ENCODE peak calls at places on chromosomes 12 and 14, in eight cellular contexts. One of them, this sample, is unnamed.

GRCh38 chr12:27226319-27226984 is 17.6 kb upstream of the STK38L start:
- DNase-seq in right lobe of liver: no peak
- DNase-seq in heart left ventricle: no peak
- DNase-seq in ovary: no peak
- DNase-seq in adrenal gland: no peak
- DNase-seq in IMR-90: no peak
- DNase-seq in transverse colon: no peak
- DNase-seq in esophagus squamous epithelium: no peak
- DNase-seq in this sample: no peak

GRCh38 chr12:62799126-62799736 is 135.7 kb downstream of the PPM1H start:
- DNase-seq in ovary: peak; percentile 64
- DNase-seq in transverse colon: peak; percentile 42
- DNase-seq in IMR-90: peak; percentile 72
- DNase-seq in heart left ventricle: no peak
- DNase-seq in esophagus squamous epithelium: no peak
- DNase-seq in right lobe of liver: no peak
- DNase-seq in adrenal gland: peak; percentile 73
- DNase-seq in this sample: no peak

GRCh38 chr14:96538663-96539317 is 36.6 kb downstream of the PAPOLA start:
- DNase-seq in transverse colon: no peak
- DNase-seq in ovary: no peak
- DNase-seq in heart left ventricle: no peak
- DNase-seq in IMR-90: peak; percentile 14
- DNase-seq in right lobe of liver: no peak
- DNase-seq in adrenal gland: no peak
- DNase-seq in esophagus squamous epithelium: no peak
- DNase-seq in this sample: no peak

GRCh38 chr12:29537292-29537691 is 39.8 kb upstream of the OVCH1 start:
- DNase-seq in heart left ventricle: no peak
- DNase-seq in IMR-90: peak; percentile 85
- DNase-seq in right lobe of liver: no peak
- DNase-seq in ovary: no peak
- DNase-seq in transverse colon: no peak
- DNase-seq in adrenal gland: no peak
- DNase-seq in esophagus squamous epithelium: no peak
- DNase-seq in this sample: no peak

GRCh38 chr12:58420496-58420895 is 479.1 kb downstream of the ATP23 start:
- DNase-seq in IMR-90: no peak
- DNase-seq in right lobe of liver: no peak
- DNase-seq in heart left ventricle: no peak
- DNase-seq in ovary: no peak
- DNase-seq in adrenal gland: no peak
- DNase-seq in transverse colon: no peak
- DNase-seq in esophagus squamous epithelium: no peak
- DNase-seq in this sample: no peak

GRCh38 chr12:76698316-76698715 is 65.6 kb upstream of the ZDHHC17 start:
- DNase-seq in esophagus squamous epithelium: no peak
- DNase-seq in ovary: no peak
- DNase-seq in IMR-90: peak; percentile 62
- DNase-seq in right lobe of liver: no peak
- DNase-seq in heart left ventricle: no peak
- DNase-seq in adrenal gland: no peak
- DNase-seq in transverse colon: no peak
- DNase-seq in this sample: no peak

GRCh38 chr12:48814313-48815280 is 3.7 kb upstream of the CACNB3 start:
- DNase-seq in right lobe of liver: peak; percentile 85
- DNase-seq in IMR-90: peak; percentile 75
- DNase-seq in heart left ventricle: peak; percentile 94
- DNase-seq in esophagus squamous epithelium: no peak
- DNase-seq in ovary: peak; percentile 91
- DNase-seq in transverse colon: peak; percentile 93
- DNase-seq in adrenal gland: peak; percentile 85
- DNase-seq in this sample: peak; percentile 94

GRCh38 chr14:61749264-61749663 is 13.0 kb upstream of the SNAPC1 start:
- DNase-seq in heart left ventricle: no peak
- DNase-seq in adrenal gland: no peak
- DNase-seq in transverse colon: no peak
- DNase-seq in IMR-90: peak; percentile 37
- DNase-seq in right lobe of liver: no peak
- DNase-seq in esophagus squamous epithelium: no peak
- DNase-seq in ovary: no peak
- DNase-seq in this sample: no peak

GRCh38 chr14:102731871-102732800 is 45.1 kb upstream of the TRAF3 start:
- DNase-seq in transverse colon: no peak
- DNase-seq in heart left ventricle: no peak
- DNase-seq in ovary: no peak
- DNase-seq in esophagus squamous epithelium: no peak
- DNase-seq in IMR-90: no peak
- DNase-seq in right lobe of liver: no peak
- DNase-seq in adrenal gland: no peak
- DNase-seq in this sample: no peak

DNA sequence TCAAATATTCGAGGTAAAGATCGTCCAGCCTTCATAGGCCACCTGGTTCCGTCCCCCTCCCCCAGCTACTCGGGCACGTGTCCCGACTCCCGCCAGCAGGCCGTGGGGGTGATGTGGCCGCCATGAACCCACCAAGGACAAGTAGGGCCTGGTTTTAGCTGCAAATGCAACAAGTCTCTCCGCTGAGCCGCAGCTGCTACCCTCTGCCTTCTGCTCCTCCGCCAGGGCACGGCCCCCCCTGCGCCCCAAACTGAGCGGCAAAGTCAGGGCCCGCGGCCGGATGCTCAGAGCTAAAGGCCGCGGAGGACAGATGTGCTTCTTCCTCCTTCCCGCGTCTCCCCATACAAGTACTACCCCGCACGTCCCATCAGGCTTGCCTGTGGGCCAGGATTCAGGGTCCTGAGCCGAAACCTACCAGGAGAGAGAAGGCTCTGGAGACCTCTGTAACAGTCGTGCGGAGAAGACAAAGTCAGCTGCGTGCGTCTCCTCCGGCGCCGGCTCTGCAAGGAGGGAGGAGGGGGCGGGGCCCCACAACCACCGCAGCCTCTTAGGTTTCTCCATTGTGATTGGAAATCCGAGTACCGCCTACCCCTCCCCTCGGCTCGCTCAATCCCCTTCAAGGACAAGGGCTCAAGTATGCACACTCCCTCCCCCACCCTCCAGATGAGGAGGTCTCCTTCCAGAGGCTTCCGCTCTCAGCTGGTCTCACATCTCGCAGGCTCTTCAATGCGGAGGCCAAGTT is at the start of gene LDHB:
- DNase-seq in right lobe of liver: peak; percentile 82
- DNase-seq in transverse colon: peak; percentile 95
- DNase-seq in ovary: peak; percentile 97
- DNase-seq in heart left ventricle: peak; percentile 96
- DNase-seq in esophagus squamous epithelium: peak; percentile 60
- DNase-seq in adrenal gland: peak; percentile 95
- DNase-seq in IMR-90: peak; percentile 96
- DNase-seq in this sample: peak; percentile 99
- TF ChIP-seq POLR2A in right lobe of liver: peak; percentile 63
- TF ChIP-seq POLR2A in transverse colon: peak; percentile 90
- TF ChIP-seq POLR2A in ovary: peak; percentile 85
- TF ChIP-seq POLR2A in heart left ventricle: peak; percentile 96
- TF ChIP-seq POLR2A in esophagus squamous epithelium: no peak
- TF ChIP-seq POLR2A in adrenal gland: peak; percentile 83
- TF ChIP-seq POLR2A in IMR-90: peak; percentile 84
- TF ChIP-seq POLR2A in this sample: peak; percentile 98

DNA sequence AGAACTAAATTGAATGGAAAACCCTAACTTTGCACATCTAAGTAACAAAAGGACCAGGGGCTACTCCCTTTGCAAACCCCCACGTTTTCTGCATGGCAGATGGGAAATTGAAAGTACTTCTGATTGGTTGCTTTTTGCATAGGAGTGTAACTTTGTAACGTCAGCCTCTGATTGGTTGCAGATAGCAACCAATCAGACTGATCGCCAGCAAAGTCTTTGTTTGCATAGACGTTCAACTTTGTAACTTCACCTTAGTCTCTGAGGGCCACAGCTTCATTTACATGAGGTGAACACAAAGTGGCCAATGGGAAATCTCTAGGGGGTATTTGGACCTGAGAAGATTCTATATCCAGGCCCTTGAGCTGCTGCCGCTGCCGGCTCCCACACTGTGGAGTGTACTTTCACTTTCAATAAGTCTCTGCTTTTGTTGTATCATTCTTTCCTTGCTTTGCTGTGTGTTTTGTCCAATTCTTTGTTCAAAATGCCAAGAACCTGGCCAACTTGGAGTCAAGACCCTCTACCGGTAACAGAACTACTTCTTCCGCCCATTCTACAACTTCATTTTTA is 102.5 kb upstream of the PRICKLE1 start:
- DNase-seq in esophagus squamous epithelium: no peak
- DNase-seq in adrenal gland: peak; percentile 13
- DNase-seq in transverse colon: no peak
- DNase-seq in IMR-90: no peak
- DNase-seq in ovary: peak; percentile 28
- DNase-seq in right lobe of liver: no peak
- DNase-seq in heart left ventricle: no peak
- DNase-seq in this sample: no peak
- H3K4me3 ChIP-seq in esophagus squamous epithelium: peak overlapping the region; percentile 31
- H3K4me3 ChIP-seq in adrenal gland: peak overlapping the region; percentile 30
- H3K4me3 ChIP-seq in transverse colon: no peak overlapping the region
- H3K4me3 ChIP-seq in IMR-90: no peak overlapping the region
- H3K4me3 ChIP-seq in ovary: peak overlapping the region; percentile 39
- H3K4me3 ChIP-seq in right lobe of liver: peak overlapping the region; percentile 8
- H3K4me3 ChIP-seq in heart left ventricle: peak overlapping the region; percentile 52
- H3K4me3 ChIP-seq in this sample: peak overlapping the region; percentile 13

GRCh38 chr12:34016361-34016760 is 5.9 kb upstream of the ALG10 start:
- DNase-seq in adrenal gland: no peak
- DNase-seq in transverse colon: no peak
- DNase-seq in IMR-90: no peak
- DNase-seq in heart left ventricle: no peak
- DNase-seq in ovary: no peak
- DNase-seq in right lobe of liver: no peak
- DNase-seq in esophagus squamous epithelium: no peak
- DNase-seq in this sample: no peak

DNA sequence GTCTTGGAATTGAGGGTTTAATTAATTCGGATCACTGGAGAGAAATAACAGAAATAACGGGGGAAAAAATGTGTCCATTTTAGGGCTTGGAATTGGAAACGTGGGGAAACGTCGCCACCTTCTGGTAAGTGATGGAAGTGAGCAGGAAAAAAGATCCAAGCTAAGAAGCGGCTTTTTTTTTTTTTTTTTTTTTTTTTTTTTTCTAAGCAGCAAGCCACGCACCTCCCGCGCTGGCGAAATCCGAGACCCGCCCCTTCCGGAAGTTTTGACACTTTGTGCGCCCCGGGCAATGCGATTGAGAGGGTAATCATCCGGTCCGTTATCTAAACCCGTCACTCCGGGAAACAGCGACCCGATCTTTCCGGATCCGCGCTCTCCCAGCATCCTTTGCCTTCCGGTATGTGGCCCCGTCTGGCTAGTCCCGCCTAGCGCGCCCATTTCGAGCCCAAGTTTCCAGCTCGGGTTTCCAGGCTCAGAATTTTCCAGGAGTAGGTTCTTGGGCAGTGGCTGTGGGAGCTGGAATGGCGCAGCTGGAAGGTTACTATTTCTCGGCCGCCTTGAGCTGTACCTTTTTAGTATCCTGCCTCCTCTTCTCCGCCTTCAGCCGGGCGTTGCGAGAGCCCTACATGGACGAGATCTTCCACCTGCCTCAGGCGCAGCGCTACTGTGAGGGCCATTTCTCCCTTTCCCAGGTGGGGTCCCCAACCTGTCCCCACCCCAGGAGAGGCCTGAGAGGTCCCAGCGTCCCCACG is at the start of gene ALG10:
- DNase-seq in transverse colon: peak; percentile 97
- DNase-seq in IMR-90: peak; percentile 97
- DNase-seq in right lobe of liver: peak; percentile 95
- DNase-seq in heart left ventricle: peak; percentile 97
- DNase-seq in ovary: peak; percentile 96
- DNase-seq in esophagus squamous epithelium: peak; percentile 84
- DNase-seq in adrenal gland: peak; percentile 98
- DNase-seq in this sample: peak; percentile 98
- TF ChIP-seq POLR2A in transverse colon: peak; percentile 32
- TF ChIP-seq POLR2A in IMR-90: peak; percentile 42
- TF ChIP-seq POLR2A in right lobe of liver: peak; percentile 39
- TF ChIP-seq POLR2A in heart left ventricle: peak; percentile 24
- TF ChIP-seq POLR2A in ovary: peak; percentile 19
- TF ChIP-seq POLR2A in esophagus squamous epithelium: no peak
- TF ChIP-seq POLR2A in adrenal gland: no peak
- TF ChIP-seq POLR2A in this sample: no peak

GRCh38 chr12:69492739-69493138 is 22.6 kb downstream of the FRS2 start:
- DNase-seq in heart left ventricle: no peak
- DNase-seq in right lobe of liver: no peak
- DNase-seq in esophagus squamous epithelium: no peak
- DNase-seq in ovary: no peak
- DNase-seq in IMR-90: no peak
- DNase-seq in transverse colon: no peak
- DNase-seq in adrenal gland: no peak
- DNase-seq in this sample: no peak
- H3K4me3 ChIP-seq in heart left ventricle: no peak overlapping the region
- H3K4me3 ChIP-seq in right lobe of liver: no peak overlapping the region
- H3K4me3 ChIP-seq in esophagus squamous epithelium: no peak overlapping the region
- H3K4me3 ChIP-seq in ovary: no peak overlapping the region
- H3K4me3 ChIP-seq in IMR-90: no peak overlapping the region
- H3K4me3 ChIP-seq in transverse colon: no peak overlapping the region
- H3K4me3 ChIP-seq in adrenal gland: no peak overlapping the region
- H3K4me3 ChIP-seq in this sample: no peak overlapping the region

GRCh38 chr12:108516511-108517275 is 1.6 kb downstream of the FICD start:
- DNase-seq in heart left ventricle: no peak
- DNase-seq in adrenal gland: no peak
- DNase-seq in esophagus squamous epithelium: no peak
- DNase-seq in ovary: no peak
- DNase-seq in transverse colon: no peak
- DNase-seq in IMR-90: no peak
- DNase-seq in right lobe of liver: no peak
- DNase-seq in this sample: no peak

GRCh38 chr12:108514468-108514972 is 557 bp upstream of the FICD start:
- DNase-seq in adrenal gland: no peak
- DNase-seq in esophagus squamous epithelium: no peak
- DNase-seq in heart left ventricle: no peak
- DNase-seq in IMR-90: no peak
- DNase-seq in ovary: no peak
- DNase-seq in right lobe of liver: no peak
- DNase-seq in transverse colon: no peak
- DNase-seq in this sample: no peak

GRCh38 chr12:108514973-108515814 is at the start of gene FICD:
- DNase-seq in IMR-90: peak; percentile 96
- DNase-seq in right lobe of liver: peak; percentile 100
- DNase-seq in ovary: peak; percentile 99
- DNase-seq in adrenal gland: peak; percentile 100
- DNase-seq in transverse colon: peak; percentile 100
- DNase-seq in esophagus squamous epithelium: peak; percentile 94
- DNase-seq in heart left ventricle: peak; percentile 100
- DNase-seq in this sample: peak; percentile 100

GRCh38 chr12:108517288-108518100 is 2.4 kb downstream of the FICD start:
- DNase-seq in IMR-90: no peak
- DNase-seq in transverse colon: no peak
- DNase-seq in esophagus squamous epithelium: no peak
- DNase-seq in right lobe of liver: no peak
- DNase-seq in heart left ventricle: no peak
- DNase-seq in adrenal gland: no peak
- DNase-seq in ovary: no peak
- DNase-seq in this sample: no peak

GRCh38 chr12:108515916-108516315 is 839 bp downstream of the FICD start:
- DNase-seq in heart left ventricle: no peak
- DNase-seq in ovary: no peak
- DNase-seq in adrenal gland: no peak
- DNase-seq in right lobe of liver: no peak
- DNase-seq in IMR-90: no peak
- DNase-seq in esophagus squamous epithelium: no peak
- DNase-seq in transverse colon: no peak
- DNase-seq in this sample: no peak
- TF ChIP-seq POLR2A in heart left ventricle: no peak
- TF ChIP-seq POLR2A in ovary: no peak
- TF ChIP-seq POLR2A in adrenal gland: no peak
- TF ChIP-seq POLR2A in right lobe of liver: no peak
- TF ChIP-seq POLR2A in IMR-90: no peak
- TF ChIP-seq POLR2A in esophagus squamous epithelium: no peak
- TF ChIP-seq POLR2A in transverse colon: no peak
- TF ChIP-seq POLR2A in this sample: no peak